ENCODE peak calls at places on chromosomes 6 and 20, in seven cellular contexts. X is esophagus squamous epithelium, L is AG09309, V is progenitor cell of endocrine pancreas, Y is WTC11, K is neural crest cell, M is choroid plexus epithelial cell. A is an unnamed sample.

GRCh38 chr6:155417454-155417853 is 38.2 kb downstream of the NOX3 start:
- DNase-seq in M (peak), Y (no peak), V (no peak), K (no peak), X (no peak), L (no peak), A (no peak)

GRCh38 chr20:58130156-58130555 is 98.3 kb downstream of the ANKRD60 start:
- DNase-seq in L (no peak), M (no peak), K (no peak), V (no peak), X (no peak), Y (no peak), A (no peak)

GRCh38 chr6:35719830-35720733 is 16.8 kb upstream of the ARMC12 start:
- DNase-seq in M (peak), X (no peak), K (no peak), Y (peak), V (no peak), L (no peak), A (peak)

GRCh38 chr20:7516631-7517051 is 423.6 kb downstream of the HAO1 start:
- DNase-seq in V (no peak), M (no peak), Y (no peak), L (peak), X (no peak), K (no peak), A (no peak)

GRCh38 chr20:24870876-24871275 is 78.2 kb upstream of the CST7 start:
- DNase-seq in Y (no peak), M (peak), X (no peak), V (no peak), L (no peak), K (no peak), A (peak)

GRCh38 chr6:35305117-35305516 is 7.5 kb downstream of the DEF6 start:
- DNase-seq in K (no peak), L (no peak), M (no peak), Y (no peak), V (no peak), X (no peak), A (no peak)

GRCh38 chr6:153130515-153131036 is 506 bp downstream of the RGS17 start:
- DNase-seq in L (no peak), Y (peak), K (no peak), X (no peak), M (no peak), V (peak), A (peak)

GRCh38 chr6:27293436-27294152 is 18.5 kb downstream of the POM121L2 start:
- DNase-seq in Y (peak), M (peak), V (no peak), K (peak), X (no peak), L (no peak), A (peak)

GRCh38 chr6:39281312-39281980 is 32.8 kb downstream of the KCNK17 start:
- DNase-seq in K (no peak), V (no peak), M (no peak), Y (no peak), X (no peak), L (no peak), A (no peak)

GRCh38 chr6:37491161-37491829 is 8.4 kb downstream of the CCDC167 start:
- DNase-seq in L (no peak), V (no peak), X (no peak), K (no peak), Y (no peak), M (no peak), A (no peak)
- TF ChIP-seq CTCF in L (no peak), V (no peak), X (no peak), K (no peak), Y (no peak), M (no peak), A (no peak)

GRCh38 chr20:1334761-1335160 is 5.8 kb upstream of the SDCBP2 start:
- DNase-seq in M (no peak), X (no peak), Y (no peak), V (no peak), L (no peak), K (no peak), A (no peak)
- TF ChIP-seq CTCF in M (peak), X (no peak), Y (no peak), V (no peak), L (peak), K (no peak), A (no peak)

GRCh38 chr6:30489081-30490030 is at the start of gene HLA-E:
- DNase-seq in V (peak), X (peak), K (peak), M (peak), L (peak), Y (peak), A (peak)

GRCh38 chr6:30481213-30481964 is 7.9 kb upstream of the HLA-E start:
- DNase-seq in V (no peak), M (no peak), X (no peak), K (no peak), Y (peak), L (no peak), A (peak)

GRCh38 chr6:30480536-30481156 is 8.7 kb upstream of the HLA-E start:
- DNase-seq in M (peak), Y (no peak), L (no peak), V (no peak), K (no peak), X (no peak), A (no peak)

GRCh38 chr6:30485236-30485635 is 4.1 kb upstream of the HLA-E start:
- DNase-seq in X (no peak), V (no peak), Y (no peak), L (no peak), M (no peak), K (no peak), A (no peak)

GRCh38 chr6:30483677-30484279 is 5.5 kb upstream of the HLA-E start:
- DNase-seq in K (peak), Y (no peak), M (peak), V (no peak), L (peak), X (no peak), A (no peak)
- TF ChIP-seq CTCF in K (peak), Y (peak), M (peak), V (peak), L (peak), X (peak), A (peak)

GRCh38 chr20:62485062-62485700 is 9.4 kb upstream of the GATA5 start:
- DNase-seq in K (no peak), L (no peak), X (no peak), Y (peak), V (no peak), M (peak), A (no peak)
- TF ChIP-seq CTCF in K (no peak), L (no peak), X (no peak), Y (no peak), V (no peak), M (no peak), A (no peak)